ENCODE peak calls at places on chromosomes 16 and 17, in ten cellular contexts. One of them, this sample, is unnamed.
A peak's percentile ranks its signal among the peaks of the same experiment; 100 is the strongest.

GRCh38 chr16:19677403-19677802 is 40.6 kb downstream of the KNOP1 start:
- DNase-seq in astrocyte of the spinal cord: no peak
- DNase-seq in fibroblast of mammary gland: no peak
- DNase-seq in lower leg skin: no peak
- DNase-seq in upper lobe of right lung: no peak
- DNase-seq in fibroblast of lung: no peak
- DNase-seq in spleen: no peak
- DNase-seq in heart right ventricle: peak; percentile 26
- DNase-seq in A549: no peak
- DNase-seq in cardiac muscle cell: no peak
- DNase-seq in this sample: no peak

GRCh38 chr16:8782673-8783072 is 14.8 kb downstream of the TMEM186 start:
- DNase-seq in upper lobe of right lung: no peak
- DNase-seq in lower leg skin: no peak
- DNase-seq in astrocyte of the spinal cord: no peak
- DNase-seq in A549: no peak
- DNase-seq in heart right ventricle: no peak
- DNase-seq in spleen: no peak
- DNase-seq in fibroblast of lung: no peak
- DNase-seq in cardiac muscle cell: no peak
- DNase-seq in fibroblast of mammary gland: no peak
- DNase-seq in this sample: no peak

GRCh38 chr17:73142763-73143395 is 21.9 kb upstream of the SSTR2 start:
- DNase-seq in cardiac muscle cell: no peak
- DNase-seq in spleen: no peak
- DNase-seq in fibroblast of mammary gland: peak; percentile 49
- DNase-seq in lower leg skin: no peak
- DNase-seq in heart right ventricle: no peak
- DNase-seq in upper lobe of right lung: no peak
- DNase-seq in A549: no peak
- DNase-seq in astrocyte of the spinal cord: peak; percentile 31
- DNase-seq in fibroblast of lung: no peak
- DNase-seq in this sample: peak; percentile 13

GRCh38 chr17:31902693-31903092 is 1.2 kb upstream of the UTP6 start:
- DNase-seq in spleen: no peak
- DNase-seq in heart right ventricle: no peak
- DNase-seq in fibroblast of lung: no peak
- DNase-seq in upper lobe of right lung: no peak
- DNase-seq in cardiac muscle cell: no peak
- DNase-seq in lower leg skin: no peak
- DNase-seq in fibroblast of mammary gland: no peak
- DNase-seq in astrocyte of the spinal cord: no peak
- DNase-seq in A549: no peak
- DNase-seq in this sample: no peak

GRCh38 chr16:73093146-73094144 is 45.5 kb upstream of the ZFHX3 start:
- DNase-seq in fibroblast of lung: peak; percentile 52
- DNase-seq in A549: no peak
- DNase-seq in spleen: no peak
- DNase-seq in heart right ventricle: no peak
- DNase-seq in astrocyte of the spinal cord: peak; percentile 59
- DNase-seq in upper lobe of right lung: no peak
- DNase-seq in cardiac muscle cell: no peak
- DNase-seq in fibroblast of mammary gland: no peak
- DNase-seq in lower leg skin: no peak
- DNase-seq in this sample: peak; percentile 29

GRCh38 chr17:59001158-59001814 is 105.4 kb downstream of the TRIM37 start:
- DNase-seq in cardiac muscle cell: no peak
- DNase-seq in heart right ventricle: no peak
- DNase-seq in A549: peak; percentile 9
- DNase-seq in fibroblast of mammary gland: peak; percentile 38
- DNase-seq in astrocyte of the spinal cord: peak; percentile 61
- DNase-seq in spleen: peak; percentile 90
- DNase-seq in upper lobe of right lung: no peak
- DNase-seq in lower leg skin: peak; percentile 86
- DNase-seq in fibroblast of lung: peak; percentile 18
- DNase-seq in this sample: peak; percentile 35

GRCh38 chr17:14019186-14019956 is 49.9 kb upstream of the COX10 start:
- DNase-seq in lower leg skin: no peak
- DNase-seq in cardiac muscle cell: no peak
- DNase-seq in astrocyte of the spinal cord: no peak
- DNase-seq in heart right ventricle: no peak
- DNase-seq in spleen: no peak
- DNase-seq in A549: no peak
- DNase-seq in fibroblast of lung: peak; percentile 42
- DNase-seq in upper lobe of right lung: no peak
- DNase-seq in fibroblast of mammary gland: peak; percentile 72
- DNase-seq in this sample: peak; percentile 52

GRCh38 chr16:28087140-28087660 is 23.7 kb upstream of the GSG1L start:
- DNase-seq in upper lobe of right lung: no peak
- DNase-seq in spleen: no peak
- DNase-seq in fibroblast of lung: no peak
- DNase-seq in cardiac muscle cell: no peak
- DNase-seq in fibroblast of mammary gland: no peak
- DNase-seq in heart right ventricle: no peak
- DNase-seq in astrocyte of the spinal cord: no peak
- DNase-seq in lower leg skin: no peak
- DNase-seq in A549: no peak
- DNase-seq in this sample: no peak

GRCh38 chr16:68901910-68902309 is 58.6 kb downstream of the TANGO6 start:
- DNase-seq in lower leg skin: peak; percentile 20
- DNase-seq in upper lobe of right lung: no peak
- DNase-seq in fibroblast of lung: peak; percentile 67
- DNase-seq in spleen: no peak
- DNase-seq in heart right ventricle: no peak
- DNase-seq in astrocyte of the spinal cord: peak; percentile 54
- DNase-seq in fibroblast of mammary gland: peak; percentile 54
- DNase-seq in cardiac muscle cell: no peak
- DNase-seq in A549: peak; percentile 13
- DNase-seq in this sample: peak; percentile 85

GRCh38 chr17:12927541-12928425 is 90.0 kb downstream of the ELAC2 start:
- DNase-seq in heart right ventricle: peak; percentile 19
- DNase-seq in cardiac muscle cell: no peak
- DNase-seq in upper lobe of right lung: no peak
- DNase-seq in lower leg skin: no peak
- DNase-seq in fibroblast of mammary gland: peak; percentile 47
- DNase-seq in spleen: no peak
- DNase-seq in A549: no peak
- DNase-seq in fibroblast of lung: no peak
- DNase-seq in astrocyte of the spinal cord: peak; percentile 4
- DNase-seq in this sample: peak; percentile 62

GRCh38 chr17:12927001-12927400 is 90.8 kb downstream of the ELAC2 start:
- DNase-seq in upper lobe of right lung: no peak
- DNase-seq in cardiac muscle cell: no peak
- DNase-seq in lower leg skin: no peak
- DNase-seq in heart right ventricle: no peak
- DNase-seq in fibroblast of mammary gland: no peak
- DNase-seq in spleen: no peak
- DNase-seq in A549: no peak
- DNase-seq in fibroblast of lung: no peak
- DNase-seq in astrocyte of the spinal cord: no peak
- DNase-seq in this sample: no peak

GRCh38 chr17:12924614-12925013 is 93.2 kb downstream of the ELAC2 start:
- DNase-seq in heart right ventricle: no peak
- DNase-seq in cardiac muscle cell: no peak
- DNase-seq in upper lobe of right lung: no peak
- DNase-seq in fibroblast of lung: no peak
- DNase-seq in astrocyte of the spinal cord: no peak
- DNase-seq in spleen: no peak
- DNase-seq in fibroblast of mammary gland: no peak
- DNase-seq in lower leg skin: no peak
- DNase-seq in A549: no peak
- DNase-seq in this sample: no peak

DNA sequence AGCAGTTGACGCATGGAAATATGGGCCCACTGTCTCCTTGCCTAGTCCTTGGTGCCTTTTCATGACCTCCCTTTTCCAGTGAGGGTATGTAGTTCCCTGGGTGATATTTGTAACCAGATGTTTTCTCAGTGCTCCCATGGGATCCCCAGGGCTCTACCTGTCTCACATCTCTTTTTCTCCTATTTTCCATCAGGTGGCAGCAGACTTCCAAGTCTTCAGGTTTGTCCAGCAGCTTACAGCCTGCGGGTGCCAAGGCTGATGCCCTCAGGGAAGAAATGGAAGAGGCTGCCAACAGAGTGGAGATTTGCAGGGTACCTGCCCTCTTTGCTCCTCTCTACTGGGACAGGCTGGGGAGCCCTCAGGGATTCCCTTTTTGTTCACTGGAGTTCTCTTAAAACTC is 89.1 kb downstream of the ELAC2 start:
- DNase-seq in cardiac muscle cell: no peak
- DNase-seq in lower leg skin: no peak
- DNase-seq in heart right ventricle: no peak
- DNase-seq in spleen: no peak
- DNase-seq in fibroblast of lung: peak; percentile 15
- DNase-seq in fibroblast of mammary gland: peak; percentile 28
- DNase-seq in upper lobe of right lung: no peak
- DNase-seq in astrocyte of the spinal cord: peak; percentile 3
- DNase-seq in A549: peak; percentile 25
- DNase-seq in this sample: peak; percentile 14
- TF ChIP-seq CTCF in cardiac muscle cell: peak; percentile 9
- TF ChIP-seq CTCF in lower leg skin: no peak
- TF ChIP-seq CTCF in heart right ventricle: no peak
- TF ChIP-seq CTCF in spleen: no peak
- TF ChIP-seq CTCF in fibroblast of lung: peak; percentile 24
- TF ChIP-seq CTCF in fibroblast of mammary gland: peak; percentile 28
- TF ChIP-seq CTCF in upper lobe of right lung: peak; percentile 4
- TF ChIP-seq CTCF in astrocyte of the spinal cord: peak; percentile 24
- TF ChIP-seq CTCF in A549: peak; percentile 47
- TF ChIP-seq CTCF in this sample: peak; percentile 20

GRCh38 chr17:76146053-76146875 is 5.2 kb upstream of the FOXJ1 start:
- DNase-seq in cardiac muscle cell: no peak
- DNase-seq in fibroblast of mammary gland: peak; percentile 5
- DNase-seq in heart right ventricle: no peak
- DNase-seq in A549: no peak
- DNase-seq in spleen: peak; percentile 76
- DNase-seq in upper lobe of right lung: no peak
- DNase-seq in lower leg skin: no peak
- DNase-seq in fibroblast of lung: no peak
- DNase-seq in astrocyte of the spinal cord: no peak
- DNase-seq in this sample: no peak
- H3K4me3 ChIP-seq in cardiac muscle cell: no peak overlapping the region
- H3K4me3 ChIP-seq in fibroblast of mammary gland: no peak overlapping the region
- H3K4me3 ChIP-seq in heart right ventricle: no peak overlapping the region
- H3K4me3 ChIP-seq in A549: no peak overlapping the region
- H3K4me3 ChIP-seq in spleen: no peak overlapping the region
- H3K4me3 ChIP-seq in upper lobe of right lung: no peak overlapping the region
- H3K4me3 ChIP-seq in lower leg skin: no peak overlapping the region
- H3K4me3 ChIP-seq in fibroblast of lung: no peak overlapping the region
- H3K4me3 ChIP-seq in astrocyte of the spinal cord: no peak overlapping the region
- H3K4me3 ChIP-seq in this sample: no peak overlapping the region

DNA sequence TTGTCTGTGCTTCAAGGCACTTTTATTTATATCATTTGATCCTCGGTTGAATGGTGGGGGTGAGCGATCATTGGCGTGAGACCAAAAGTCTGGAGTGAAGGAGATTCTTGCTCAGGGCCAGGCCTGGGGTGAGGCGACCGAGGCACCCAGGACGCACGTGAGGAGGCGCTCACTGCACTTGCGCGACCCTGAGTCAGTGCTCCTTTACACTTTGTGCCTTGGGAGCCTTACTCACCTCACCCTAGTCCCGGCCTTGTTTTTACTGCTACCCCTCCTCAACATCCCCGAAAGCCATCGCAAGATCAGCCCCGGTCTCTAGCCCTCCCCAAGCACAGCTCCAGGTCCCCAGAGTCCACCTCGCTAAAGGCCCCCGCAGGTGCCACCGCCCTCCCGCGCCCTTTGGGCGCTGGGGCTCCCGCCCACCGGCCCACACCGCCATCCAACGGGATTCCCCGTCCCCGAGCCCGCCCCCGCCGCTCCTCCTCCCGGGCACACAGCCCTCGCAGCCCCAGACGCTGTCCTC is 496 bp downstream of the EZH1 start:
- DNase-seq in spleen: no peak
- DNase-seq in cardiac muscle cell: peak; percentile 81
- DNase-seq in lower leg skin: peak; percentile 95
- DNase-seq in astrocyte of the spinal cord: peak; percentile 36
- DNase-seq in upper lobe of right lung: peak; percentile 93
- DNase-seq in heart right ventricle: peak; percentile 86
- DNase-seq in fibroblast of mammary gland: peak; percentile 72
- DNase-seq in fibroblast of lung: peak; percentile 42
- DNase-seq in A549: peak; percentile 80
- DNase-seq in this sample: peak; percentile 38
- TF ChIP-seq CTCF in spleen: no peak
- TF ChIP-seq CTCF in cardiac muscle cell: peak; percentile 7
- TF ChIP-seq CTCF in lower leg skin: no peak
- TF ChIP-seq CTCF in astrocyte of the spinal cord: no peak
- TF ChIP-seq CTCF in upper lobe of right lung: no peak
- TF ChIP-seq CTCF in heart right ventricle: no peak
- TF ChIP-seq CTCF in fibroblast of mammary gland: no peak
- TF ChIP-seq CTCF in fibroblast of lung: no peak
- TF ChIP-seq CTCF in A549: no peak
- TF ChIP-seq CTCF in this sample: no peak

GRCh38 chr17:69414408-69415274 is at the start of gene MAP2K6:
- DNase-seq in spleen: peak; percentile 95
- DNase-seq in lower leg skin: peak; percentile 96
- DNase-seq in fibroblast of mammary gland: peak; percentile 66
- DNase-seq in cardiac muscle cell: peak; percentile 84
- DNase-seq in A549: peak; percentile 85
- DNase-seq in upper lobe of right lung: peak; percentile 90
- DNase-seq in heart right ventricle: peak; percentile 82
- DNase-seq in astrocyte of the spinal cord: peak; percentile 80
- DNase-seq in fibroblast of lung: peak; percentile 83
- DNase-seq in this sample: peak; percentile 61

GRCh38 chr17:69415431-69415830 is 934 bp downstream of the MAP2K6 start:
- DNase-seq in heart right ventricle: no peak
- DNase-seq in lower leg skin: no peak
- DNase-seq in fibroblast of mammary gland: no peak
- DNase-seq in upper lobe of right lung: no peak
- DNase-seq in A549: no peak
- DNase-seq in astrocyte of the spinal cord: no peak
- DNase-seq in spleen: no peak
- DNase-seq in cardiac muscle cell: no peak
- DNase-seq in fibroblast of lung: no peak
- DNase-seq in this sample: no peak

GRCh38 chr17:69417545-69418483 is 3.3 kb downstream of the MAP2K6 start:
- DNase-seq in lower leg skin: no peak
- DNase-seq in spleen: no peak
- DNase-seq in A549: no peak
- DNase-seq in fibroblast of mammary gland: no peak
- DNase-seq in cardiac muscle cell: no peak
- DNase-seq in astrocyte of the spinal cord: peak; percentile 14
- DNase-seq in fibroblast of lung: no peak
- DNase-seq in heart right ventricle: no peak
- DNase-seq in upper lobe of right lung: no peak
- DNase-seq in this sample: no peak

GRCh38 chr17:69423450-69423849 is 9.0 kb downstream of the MAP2K6 start:
- DNase-seq in A549: no peak
- DNase-seq in spleen: no peak
- DNase-seq in heart right ventricle: no peak
- DNase-seq in lower leg skin: no peak
- DNase-seq in upper lobe of right lung: no peak
- DNase-seq in astrocyte of the spinal cord: no peak
- DNase-seq in fibroblast of lung: no peak
- DNase-seq in fibroblast of mammary gland: no peak
- DNase-seq in cardiac muscle cell: no peak
- DNase-seq in this sample: no peak

DNA sequence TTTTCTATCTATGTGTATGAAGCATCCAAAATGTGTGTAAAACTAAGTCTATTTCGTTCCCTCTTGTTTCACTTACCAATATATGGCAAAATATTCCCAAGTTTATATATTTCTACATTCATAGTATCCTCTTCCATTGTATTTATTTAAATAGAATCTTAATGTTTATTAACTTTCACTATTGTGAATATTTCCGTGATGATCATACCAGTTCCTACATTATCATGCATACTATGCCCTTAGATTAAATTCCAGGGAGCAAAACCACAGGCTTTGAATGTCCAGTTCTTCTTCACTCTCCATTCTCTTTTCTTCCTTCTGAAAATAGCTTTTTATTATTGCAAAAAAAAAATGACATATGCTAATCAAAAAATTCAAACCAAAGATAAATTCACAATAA is 4.0 kb downstream of the MAP2K6 start:
- DNase-seq in A549: no peak
- DNase-seq in spleen: no peak
- DNase-seq in fibroblast of lung: no peak
- DNase-seq in fibroblast of mammary gland: no peak
- DNase-seq in cardiac muscle cell: no peak
- DNase-seq in upper lobe of right lung: no peak
- DNase-seq in lower leg skin: no peak
- DNase-seq in astrocyte of the spinal cord: no peak
- DNase-seq in heart right ventricle: no peak
- DNase-seq in this sample: no peak
- H3K4me3 ChIP-seq in A549: no peak overlapping the region
- H3K4me3 ChIP-seq in spleen: no peak overlapping the region
- H3K4me3 ChIP-seq in fibroblast of lung: no peak overlapping the region
- H3K4me3 ChIP-seq in fibroblast of mammary gland: no peak overlapping the region
- H3K4me3 ChIP-seq in cardiac muscle cell: no peak overlapping the region
- H3K4me3 ChIP-seq in upper lobe of right lung: no peak overlapping the region
- H3K4me3 ChIP-seq in lower leg skin: no peak overlapping the region
- H3K4me3 ChIP-seq in astrocyte of the spinal cord: no peak overlapping the region
- H3K4me3 ChIP-seq in heart right ventricle: no peak overlapping the region
- H3K4me3 ChIP-seq in this sample: no peak overlapping the region

This sample was measured in fibroblast of the aortic adventitia.